ENCODE peak calls at places on chromosomes 13 and 19, in eight cellular contexts. B, D, N, G, L, S, V and X are unnamed samples.
A peak's percentile ranks its signal among the peaks of the same experiment; 100 is the strongest.

GRCh38 chr13:48426052-48426451 is 13.1 kb upstream of the LPAR6 start:
- DNase-seq in S (no peak), G (no peak), L (no peak), V (no peak), B (no peak), D (no peak), N (no peak), X (no peak)

GRCh38 chr13:84352946-84353345 is 470.7 kb upstream of the SLITRK1 start:
- DNase-seq in D (no peak), B (no peak), N (no peak), S (no peak), G (no peak), V (no peak), L (no peak), X (no peak)

GRCh38 chr19:35248310-35249145 is at the start of gene LSR:
- DNase-seq in B (peak; percentile 29), D (peak; percentile 56), V (no peak), L (peak; percentile 79), G (peak; percentile 98), N (peak; percentile 94), S (peak; percentile 49), X (no peak)

GRCh38 chr19:18713550-18714117 is 30.2 kb downstream of the CRTC1 start:
- DNase-seq in D (no peak), L (no peak), N (no peak), B (no peak), S (no peak), G (no peak), V (no peak), X (no peak)

GRCh38 chr13:105442941-105443340 is 1092.5 kb downstream of the EFNB2 start:
- DNase-seq in L (no peak), V (peak; percentile 95), B (no peak), N (peak; percentile 99), S (no peak), G (peak; percentile 11), D (no peak), X (peak; percentile 7)

GRCh38 chr13:105338044-105338443 is 1197.4 kb downstream of the EFNB2 start:
- DNase-seq in D (no peak), V (no peak), S (no peak), N (no peak), B (no peak), L (no peak), G (no peak), X (no peak)

GRCh38 chr13:111388851-111389500 is 68.5 kb downstream of the TEX29 start:
- DNase-seq in D (peak; percentile 22), G (no peak), B (no peak), S (no peak), L (peak; percentile 35), V (no peak), N (no peak), X (no peak)

GRCh38 chr13:75489502-75490263 is 7.7 kb upstream of the TBC1D4 start:
- DNase-seq in L (no peak), S (no peak), V (peak; percentile 81), D (no peak), G (peak; percentile 14), N (peak; percentile 36), B (no peak), X (peak; percentile 52)

GRCh38 chr13:109157275-109157674 is 527.9 kb downstream of the MYO16 start:
- DNase-seq in S (no peak), D (no peak), L (no peak), G (no peak), V (no peak), B (no peak), N (peak; percentile 65), X (no peak)

GRCh38 chr19:13978306-13978705 is 26.0 kb downstream of the DCAF15 start:
- DNase-seq in N (peak; percentile 36), D (no peak), B (no peak), G (no peak), L (peak; percentile 67), S (no peak), V (no peak), X (peak; percentile 57)

GRCh38 chr19:8569066-8569761 is 8.0 kb downstream of the MYO1F start:
- DNase-seq in B (no peak), G (peak; percentile 29), L (peak; percentile 70), N (peak; percentile 44), D (peak; percentile 64), S (peak; percentile 39), V (peak; percentile 94), X (peak; percentile 93)

GRCh38 chr19:40603071-40603718 is 2.0 kb downstream of the LTBP4 start:
- DNase-seq in V (peak; percentile 65), D (no peak), L (no peak), G (no peak), S (no peak), B (no peak), N (peak; percentile 61), X (no peak)

GRCh38 chr19:5547881-5548280 is 19.9 kb downstream of the TINCR start:
- DNase-seq in B (no peak), V (peak; percentile 39), G (peak; percentile 47), S (no peak), L (peak; percentile 17), D (no peak), N (peak; percentile 49), X (peak; percentile 72)

GRCh38 chr13:47166341-47166740 is 269.5 kb upstream of the HTR2A start:
- DNase-seq in V (no peak), G (no peak), D (no peak), L (no peak), N (no peak), S (no peak), B (no peak), X (no peak)

GRCh38 chr19:5308471-5309437 is 31.9 kb downstream of the PTPRS start:
- DNase-seq in N (peak; percentile 88), B (no peak), L (no peak), V (peak; percentile 79), G (no peak), D (no peak), S (no peak), X (peak; percentile 66)

GRCh38 chr19:10289167-10289835 is 451 bp upstream of the ICAM5 start:
- DNase-seq in G (no peak), N (peak; percentile 65), V (peak; percentile 36), B (no peak), D (peak; percentile 55), S (no peak), L (peak; percentile 76), X (peak; percentile 64)

GRCh38 chr13:49651775-49652690 is 23.7 kb downstream of the ARL11 start:
- DNase-seq in N (no peak), V (no peak), S (no peak), L (no peak), G (no peak), D (no peak), B (no peak), X (no peak)

GRCh38 chr13:36193151-36193855 is 21.1 kb downstream of the SOHLH2 start:
- DNase-seq in L (no peak), N (peak; percentile 79), B (no peak), G (no peak), D (no peak), S (no peak), V (peak; percentile 70), X (no peak)

GRCh38 chr13:79988573-79988972 is 352.4 kb downstream of the SPRY2 start:
- DNase-seq in G (no peak), N (peak; percentile 70), V (peak; percentile 79), S (no peak), L (no peak), B (no peak), D (no peak), X (peak; percentile 56)

GRCh38 chr13:103883152-103883551 is 816.9 kb upstream of the SLC10A2 start:
- DNase-seq in V (peak; percentile 97), B (no peak), D (no peak), L (no peak), G (peak; percentile 83), S (no peak), N (peak; percentile 93), X (peak; percentile 12)

GRCh38 chr13:64278493-64278892 is 2862.8 kb upstream of the PCDH20 start:
- DNase-seq in L (no peak), S (no peak), V (peak; percentile 79), G (no peak), N (peak; percentile 35), D (no peak), B (no peak), X (peak; percentile 42)

GRCh38 chr13:27667946-27668345 is 46.3 kb downstream of the POLR1D start:
- DNase-seq in G (no peak), S (no peak), N (no peak), V (peak; percentile 21), B (no peak), L (no peak), D (no peak), X (no peak)

GRCh38 chr13:43030548-43030947 is 7.2 kb downstream of the DNAJC15 start:
- DNase-seq in N (no peak), B (no peak), S (no peak), D (no peak), L (no peak), V (peak; percentile 73), G (no peak), X (no peak)

GRCh38 chr19:11736696-11737095 is 2.0 kb downstream of the ZNF823 start:
- DNase-seq in D (no peak), L (peak; percentile 20), V (peak; percentile 86), N (peak; percentile 20), G (no peak), S (no peak), B (no peak), X (peak; percentile 73)

GRCh38 chr13:103539265-103539664 is 473.0 kb upstream of the SLC10A2 start:
- DNase-seq in V (no peak), L (no peak), B (no peak), G (no peak), N (no peak), S (no peak), D (no peak), X (no peak)

GRCh38 chr13:106570354-106570822 is 2.5 kb upstream of the ARGLU1 start:
- DNase-seq in N (peak; percentile 78), B (peak; percentile 53), V (peak; percentile 78), D (peak; percentile 67), G (peak; percentile 73), S (peak; percentile 49), L (peak; percentile 44), X (peak; percentile 60)

GRCh38 chr13:80213201-80213600 is 127.7 kb downstream of the SPRY2 start:
- DNase-seq in V (no peak), S (no peak), B (no peak), D (no peak), G (no peak), L (no peak), N (no peak), X (no peak)